ENCODE peak calls at places on chromosome 2, in four cellular contexts. A is HepG2, C is K562, E is GM12878. Q is an unnamed sample.
A peak's percentile ranks its signal among the peaks of the same experiment; 100 is the strongest.

GRCh38 chr2:148306027-148306426 is 285.1 kb downstream of the MBD5 start:
- DNase-seq in A (no peak), C (no peak), E (no peak), Q (no peak)

GRCh38 chr2:144659731-144660275 is 139.9 kb upstream of the ZEB2 start:
- DNase-seq in E (no peak), A (no peak), C (peak; percentile 88), Q (no peak)

GRCh38 chr2:188022389-188022788 is 269.3 kb upstream of the GULP1 start:
- DNase-seq in E (no peak), C (no peak), A (no peak), Q (no peak)

GRCh38 chr2:3728104-3729054 is 25.0 kb downstream of the DCDC2C start:
- DNase-seq in E (no peak), C (peak; percentile 45), A (peak; percentile 44), Q (peak; percentile 50)

GRCh38 chr2:37563375-37564011 is 107.9 kb downstream of the CDC42EP3 start:
- DNase-seq in E (no peak), A (no peak), C (no peak), Q (no peak)

GRCh38 chr2:45145073-45145899 is 136.0 kb upstream of the SIX2 start:
- DNase-seq in C (peak; percentile 19), A (no peak), E (no peak), Q (no peak)

GRCh38 chr2:152038451-152038958 is 60.3 kb downstream of the CACNB4 start:
- DNase-seq in C (no peak), A (no peak), E (no peak), Q (no peak)

GRCh38 chr2:60882971-60883753 is 1.8 kb downstream of the REL start:
- DNase-seq in C (peak; percentile 67), E (peak; percentile 61), A (no peak), Q (no peak)

GRCh38 chr2:178542569-178542968 is 62.3 kb downstream of the PLEKHA3 start:
- DNase-seq in C (no peak), A (no peak), E (no peak), Q (no peak)

GRCh38 chr2:109188485-109188868 is 59.5 kb downstream of the SH3RF3 start:
- DNase-seq in E (no peak), A (no peak), C (no peak), Q (no peak)

GRCh38 chr2:127014224-127014623 is 92.7 kb downstream of the BIN1 start:
- DNase-seq in E (no peak), C (no peak), A (no peak), Q (no peak)

GRCh38 chr2:41377837-41378236 is 670.0 kb upstream of the PKDCC start:
- DNase-seq in C (peak; percentile 31), A (peak; percentile 3), E (no peak), Q (no peak)
- TF ChIP-seq TARDBP in C (no peak), A (no peak), E (no peak), Q (no peak)

GRCh38 chr2:71892896-71893295 is 254.8 kb downstream of the CYP26B1 start:
- DNase-seq in A (no peak), C (no peak), E (no peak), Q (peak; percentile 1)
- TF ChIP-seq BHLHE40 in A (no peak), C (no peak), E (no peak), Q (no peak)

GRCh38 chr2:224817676-224818075 is 101.5 kb upstream of the CCDC195 start:
- DNase-seq in C (no peak), E (no peak), A (no peak), Q (no peak)

GRCh38 chr2:224816816-224817215 is 100.7 kb upstream of the CCDC195 start:
- DNase-seq in A (peak; percentile 5), C (no peak), E (no peak), Q (no peak)

GRCh38 chr2:224820283-224820991 is 104.3 kb upstream of the CCDC195 start:
- DNase-seq in C (no peak), E (no peak), A (no peak), Q (no peak)

GRCh38 chr2:224819075-224819474 is 102.9 kb upstream of the CCDC195 start:
- DNase-seq in A (no peak), C (no peak), E (no peak), Q (no peak)
- TF ChIP-seq TARDBP in A (no peak), C (no peak), E (no peak), Q (no peak)

GRCh38 chr2:7785700-7786099 is 868.5 kb downstream of the RNF144A start:
- DNase-seq in E (no peak), C (no peak), A (no peak), Q (no peak)
- TF ChIP-seq BHLHE40 in E (no peak), C (no peak), A (no peak), Q (no peak)

GRCh38 chr2:72367530-72368225 is 220.0 kb upstream of the CYP26B1 start:
- DNase-seq in C (no peak), E (no peak), A (peak; percentile 76), Q (peak; percentile 12)
- TF ChIP-seq TARDBP in C (no peak), E (no peak), A (no peak), Q (no peak)

DNA sequence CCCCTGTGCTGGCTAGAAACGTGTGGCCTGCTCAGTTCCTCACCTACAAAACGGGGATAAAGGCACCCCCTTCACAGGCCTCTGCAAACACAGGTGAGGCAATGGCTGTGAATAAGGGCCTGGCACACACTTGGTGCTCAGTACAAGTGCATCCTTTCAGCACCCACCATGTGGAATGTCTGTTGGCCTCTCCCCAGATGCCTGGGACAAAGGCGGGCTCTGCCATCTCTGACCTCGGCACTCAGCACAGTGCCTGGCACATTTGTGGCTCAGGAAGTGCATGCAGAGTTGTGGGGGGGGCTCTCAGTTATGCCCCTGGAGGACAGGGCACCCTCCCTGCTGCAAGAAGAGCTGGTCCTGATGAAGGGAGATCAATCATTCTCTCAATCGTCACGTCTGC is 224.6 kb upstream of the RAB6C start:
- DNase-seq in A (no peak), E (no peak), C (no peak), Q (no peak)
- TF ChIP-seq BHLHE40 in A (no peak), E (no peak), C (no peak), Q (no peak)

DNA sequence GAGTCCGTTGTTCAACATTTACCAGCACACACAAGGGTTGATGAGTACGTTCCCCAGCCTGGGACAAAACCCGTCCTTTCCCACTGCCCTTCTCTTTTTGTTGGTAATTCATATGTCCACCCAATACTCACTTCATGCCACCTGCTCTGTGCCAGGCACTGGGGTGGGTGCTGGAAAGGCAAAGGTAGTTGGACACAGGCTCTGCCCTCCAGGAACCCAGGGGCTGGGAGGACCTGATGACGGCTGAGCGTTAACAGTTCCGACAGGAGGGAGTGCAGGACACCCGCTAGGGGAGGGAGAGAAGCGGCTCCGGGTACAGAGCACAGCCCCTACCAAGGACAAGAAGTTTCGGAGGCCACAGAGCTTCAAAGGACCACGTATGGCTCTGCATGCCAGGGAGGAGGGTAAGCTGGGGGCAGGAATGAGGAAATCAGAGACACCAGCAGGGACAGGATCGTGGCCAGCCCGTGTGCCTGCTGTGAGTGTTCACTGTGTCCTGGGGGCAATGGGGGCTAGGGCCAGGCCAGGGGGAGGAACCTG is 134.1 kb upstream of the GPC1 start:
- DNase-seq in E (no peak), A (no peak), C (no peak), Q (no peak)
- TF ChIP-seq TARDBP in E (no peak), A (no peak), C (no peak), Q (no peak)

Q was measured in HEK293T.